ENCODE peak calls at places on chromosomes 5 and 9, in eight cellular contexts. A, X, Y, I, B, V, C and Q are unnamed samples.

GRCh38 chr9:108663381-108663876 is 192.4 kb downstream of the ACTL7B start:
- DNase-seq in A (no peak), X (no peak), Y (no peak), I (peak), B (no peak), V (no peak), C (no peak), Q (no peak)

GRCh38 chr5:75434107-75434506 is 77.3 kb downstream of the CERT1 start:
- DNase-seq in A (no peak), X (no peak), Y (no peak), I (peak), B (no peak), V (no peak), C (peak), Q (no peak)

GRCh38 chr5:87266914-87267573 is 639 bp upstream of the RASA1 start:
- DNase-seq in A (no peak), X (no peak), Y (no peak), I (no peak), B (no peak), V (no peak), C (no peak), Q (no peak)

GRCh38 chr5:127910307-127910956 is 173.1 kb upstream of the SLC12A2 start:
- DNase-seq in A (no peak), X (no peak), Y (no peak), I (no peak), B (no peak), V (no peak), C (no peak), Q (no peak)

GRCh38 chr5:135315394-135315793 is 83.6 kb downstream of the MACROH2A1 start:
- DNase-seq in A (no peak), X (no peak), Y (no peak), I (no peak), B (no peak), V (no peak), C (no peak), Q (no peak)

GRCh38 chr5:169803077-169803981 is 166.3 kb downstream of the DOCK2 start:
- DNase-seq in A (no peak), X (no peak), Y (no peak), I (peak), B (peak), V (peak), C (peak), Q (no peak)

GRCh38 chr5:158727771-158728311 is 371.9 kb downstream of the EBF1 start:
- DNase-seq in A (no peak), X (no peak), Y (no peak), I (no peak), B (no peak), V (no peak), C (no peak), Q (peak)

GRCh38 chr9:83444110-83444509 is 94.1 kb downstream of the FRMD3 start:
- DNase-seq in A (no peak), X (no peak), Y (no peak), I (no peak), B (no peak), V (no peak), C (no peak), Q (no peak)

GRCh38 chr9:7273575-7273974 is 515.8 kb downstream of the KDM4C start:
- DNase-seq in A (no peak), X (no peak), Y (peak), I (no peak), B (peak), V (peak), C (no peak), Q (peak)

GRCh38 chr5:153523831-153524230 is 33.4 kb downstream of the GRIA1 start:
- DNase-seq in A (no peak), X (no peak), Y (no peak), I (peak), B (peak), V (no peak), C (no peak), Q (no peak)

GRCh38 chr9:136623016-136623848 is 39.5 kb upstream of the EGFL7 start:
- DNase-seq in A (no peak), X (no peak), Y (no peak), I (no peak), B (no peak), V (no peak), C (no peak), Q (no peak)

GRCh38 chr5:68266457-68266856 is 50.9 kb downstream of the PIK3R1 start:
- DNase-seq in A (no peak), X (no peak), Y (no peak), I (no peak), B (no peak), V (no peak), C (no peak), Q (no peak)

GRCh38 chr9:134734270-134734669 is 92.7 kb downstream of the COL5A1 start:
- DNase-seq in A (no peak), X (no peak), Y (no peak), I (peak), B (peak), V (peak), C (no peak), Q (no peak)

GRCh38 chr5:37838152-37838932 is 1.5 kb downstream of the GDNF start:
- DNase-seq in A (peak), X (no peak), Y (peak), I (no peak), B (no peak), V (peak), C (no peak), Q (peak)

GRCh38 chr9:99027414-99027813 is 77.5 kb upstream of the TGFBR1 start:
- DNase-seq in A (no peak), X (no peak), Y (no peak), I (no peak), B (no peak), V (no peak), C (no peak), Q (no peak)

GRCh38 chr5:9284781-9285307 is 261.0 kb downstream of the SEMA5A start:
- DNase-seq in A (no peak), X (no peak), Y (no peak), I (no peak), B (peak), V (no peak), C (peak), Q (no peak)

GRCh38 chr5:200985-201384 is 9.7 kb downstream of the LRRC14B start:
- DNase-seq in A (no peak), X (no peak), Y (no peak), I (no peak), B (no peak), V (no peak), C (no peak), Q (no peak)

GRCh38 chr5:89989831-89990230 is 419.7 kb downstream of the CETN3 start:
- DNase-seq in A (no peak), X (no peak), Y (no peak), I (no peak), B (no peak), V (no peak), C (no peak), Q (no peak)

GRCh38 chr9:34637356-34638137 is at the start of gene SIGMAR1:
- DNase-seq in A (peak), X (peak), Y (peak), I (peak), B (peak), V (peak), C (peak), Q (peak)

GRCh38 chr5:101253096-101253495 is 350.0 kb upstream of the ST8SIA4 start:
- DNase-seq in A (no peak), X (no peak), Y (no peak), I (no peak), B (no peak), V (no peak), C (no peak), Q (no peak)

GRCh38 chr5:87190041-87190440 is 77.6 kb upstream of the RASA1 start:
- DNase-seq in A (no peak), X (no peak), Y (no peak), I (no peak), B (no peak), V (no peak), C (no peak), Q (no peak)

GRCh38 chr5:154461531-154461930 is 15.7 kb downstream of the SAP30L start:
- DNase-seq in A (no peak), X (no peak), Y (no peak), I (no peak), B (no peak), V (peak), C (no peak), Q (no peak)

GRCh38 chr9:98087420-98088354 is 31.2 kb downstream of the NANS start:
- DNase-seq in A (peak), X (peak), Y (peak), I (peak), B (no peak), V (no peak), C (no peak), Q (peak)

GRCh38 chr5:68618501-68618900 is 402.9 kb downstream of the PIK3R1 start:
- DNase-seq in A (no peak), X (no peak), Y (no peak), I (no peak), B (no peak), V (no peak), C (no peak), Q (no peak)

GRCh38 chr9:126862461-126862830 is 2.0 kb downstream of the ZBTB34 start:
- DNase-seq in A (no peak), X (no peak), Y (no peak), I (no peak), B (no peak), V (no peak), C (no peak), Q (no peak)

GRCh38 chr5:2007437-2007905 is 124.7 kb upstream of the IRX4 start:
- DNase-seq in A (no peak), X (no peak), Y (no peak), I (no peak), B (no peak), V (no peak), C (no peak), Q (no peak)

GRCh38 chr9:87567047-87567446 is 69.4 kb downstream of the DAPK1 start:
- DNase-seq in A (no peak), X (peak), Y (no peak), I (no peak), B (no peak), V (no peak), C (no peak), Q (no peak)

GRCh38 chr9:35798658-35799366 is 7.4 kb downstream of the NPR2 start:
- DNase-seq in A (no peak), X (no peak), Y (no peak), I (peak), B (peak), V (peak), C (no peak), Q (no peak)

GRCh38 chr5:1526151-1526631 is 2.4 kb upstream of the LPCAT1 start:
- DNase-seq in A (no peak), X (peak), Y (no peak), I (no peak), B (no peak), V (no peak), C (no peak), Q (no peak)

GRCh38 chr5:38582662-38583061 is 26.2 kb upstream of the LIFR start:
- DNase-seq in A (no peak), X (no peak), Y (no peak), I (no peak), B (no peak), V (no peak), C (no peak), Q (no peak)

GRCh38 chr9:36317766-36318165 is 59.5 kb upstream of the GNE start:
- DNase-seq in A (no peak), X (peak), Y (no peak), I (no peak), B (no peak), V (peak), C (no peak), Q (no peak)

GRCh38 chr9:121296213-121297127 is 28.5 kb downstream of the GSN start:
- DNase-seq in A (no peak), X (no peak), Y (no peak), I (no peak), B (no peak), V (no peak), C (no peak), Q (no peak)

GRCh38 chr5:179228341-179229121 is 116.7 kb downstream of the ADAMTS2 start:
- DNase-seq in A (no peak), X (no peak), Y (peak), I (no peak), B (no peak), V (no peak), C (no peak), Q (no peak)

GRCh38 chr5:108238936-108239887 is 142.7 kb downstream of the FBXL17 start:
- DNase-seq in A (no peak), X (no peak), Y (no peak), I (peak), B (no peak), V (no peak), C (no peak), Q (no peak)

GRCh38 chr5:135560858-135561257 is 17.9 kb downstream of the CXCL14 start:
- DNase-seq in A (peak), X (peak), Y (peak), I (peak), B (peak), V (peak), C (peak), Q (peak)

GRCh38 chr5:128613757-128614156 is 75.7 kb upstream of the FBN2 start:
- DNase-seq in A (no peak), X (no peak), Y (no peak), I (peak), B (peak), V (no peak), C (no peak), Q (no peak)

GRCh38 chr5:96342581-96342980 is 90.5 kb downstream of the PCSK1 start:
- DNase-seq in A (no peak), X (no peak), Y (no peak), I (no peak), B (no peak), V (no peak), C (no peak), Q (no peak)

GRCh38 chr9:129137292-129138143 is 26.3 kb downstream of the PTPA start:
- DNase-seq in A (no peak), X (no peak), Y (no peak), I (no peak), B (no peak), V (no peak), C (no peak), Q (no peak)

DNA sequence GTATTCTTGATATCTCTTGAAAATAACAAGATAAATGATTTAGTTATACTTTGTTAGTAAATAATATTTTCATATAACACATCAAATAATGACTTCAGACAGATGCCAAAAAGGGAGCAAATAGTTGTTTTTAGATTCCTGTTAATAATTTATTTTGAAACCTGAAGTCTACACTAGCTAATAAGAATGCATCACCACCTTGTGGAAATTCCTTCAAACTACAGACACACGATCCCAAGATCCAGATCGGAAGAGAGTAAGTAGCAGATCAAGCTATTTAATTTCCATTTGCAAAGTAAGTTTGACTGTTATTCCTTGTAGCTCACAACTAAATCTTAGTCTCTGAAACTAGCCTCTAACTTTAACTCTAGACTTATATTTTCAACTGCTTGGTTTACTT is 35.5 kb upstream of the ISL1 start:
- DNase-seq in A (no peak), X (no peak), Y (no peak), I (no peak), B (no peak), V (peak), C (no peak), Q (no peak)
- TF ChIP-seq CTCF in A (peak), X (peak), Y (no peak), I (no peak), B (peak), V (no peak), C (no peak), Q (peak)

DNA sequence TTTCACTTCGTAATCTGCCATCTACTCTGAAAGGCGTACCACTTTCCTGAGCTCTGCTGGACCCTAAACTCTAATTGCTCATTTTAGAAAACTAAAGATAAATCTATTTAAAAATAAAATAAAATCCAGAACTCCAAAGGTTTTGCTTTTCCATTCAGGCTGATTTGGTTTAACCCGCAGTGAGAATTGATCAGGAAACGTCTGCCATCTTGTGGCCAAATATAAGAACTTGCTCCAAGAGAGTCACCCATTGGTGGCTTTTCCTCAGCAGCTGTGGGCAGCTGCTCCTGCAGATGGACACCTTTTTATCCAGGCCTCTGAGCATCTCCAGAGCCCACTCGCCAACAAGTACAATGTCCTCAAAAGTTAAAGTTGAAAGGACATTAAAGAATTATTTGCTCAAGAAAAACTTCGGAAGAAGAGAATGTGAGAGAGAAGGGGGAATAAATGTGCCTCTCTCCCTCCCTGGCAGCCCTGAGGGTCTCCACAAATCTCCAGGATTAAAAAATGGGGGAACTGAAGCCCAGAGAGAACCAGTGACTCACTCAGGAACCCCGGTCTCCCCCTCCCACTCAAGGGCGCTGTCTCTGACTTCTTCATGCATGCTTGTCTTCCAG is 4.1 kb downstream of the SAXO1 start:
- DNase-seq in A (peak), X (peak), Y (peak), I (peak), B (peak), V (peak), C (peak), Q (peak)
- TF ChIP-seq CTCF in A (peak), X (peak), Y (peak), I (peak), B (peak), V (peak), C (peak), Q (peak)

GRCh38 chr5:81786509-81786908 is 35.6 kb upstream of the SSBP2 start:
- DNase-seq in A (no peak), X (no peak), Y (no peak), I (no peak), B (no peak), V (no peak), C (no peak), Q (no peak)

GRCh38 chr5:81787843-81788242 is 36.9 kb upstream of the SSBP2 start:
- DNase-seq in A (peak), X (peak), Y (no peak), I (peak), B (peak), V (peak), C (peak), Q (no peak)

GRCh38 chr5:81782811-81783210 is 31.9 kb upstream of the SSBP2 start:
- DNase-seq in A (no peak), X (no peak), Y (no peak), I (no peak), B (no peak), V (no peak), C (no peak), Q (no peak)

GRCh38 chr5:81783401-81783800 is 32.5 kb upstream of the SSBP2 start:
- DNase-seq in A (no peak), X (no peak), Y (no peak), I (no peak), B (no peak), V (no peak), C (no peak), Q (no peak)

DNA sequence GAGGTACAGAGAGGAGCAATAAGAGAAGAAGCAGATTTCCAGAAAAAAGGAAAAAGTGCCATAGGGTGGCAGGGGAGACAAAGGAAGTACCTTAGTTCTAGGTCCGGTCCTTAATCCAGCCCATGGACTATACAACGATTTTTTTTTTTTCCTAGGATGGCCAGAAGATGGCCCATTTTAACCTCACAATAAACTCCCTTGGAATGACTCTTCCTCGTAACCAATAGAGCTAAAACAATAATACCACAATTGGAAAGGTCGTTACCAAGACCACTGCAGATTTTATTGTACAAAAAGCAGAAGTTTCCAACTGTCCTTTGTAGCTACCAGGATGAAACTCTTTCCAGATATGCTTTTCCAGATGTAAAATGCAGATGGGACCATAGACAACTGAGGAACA is 34.4 kb upstream of the SSBP2 start:
- DNase-seq in A (no peak), X (no peak), Y (no peak), I (no peak), B (no peak), V (no peak), C (no peak), Q (no peak)
- TF ChIP-seq CTCF in A (no peak), X (no peak), Y (no peak), I (no peak), B (no peak), V (no peak), C (no peak), Q (no peak)

DNA sequence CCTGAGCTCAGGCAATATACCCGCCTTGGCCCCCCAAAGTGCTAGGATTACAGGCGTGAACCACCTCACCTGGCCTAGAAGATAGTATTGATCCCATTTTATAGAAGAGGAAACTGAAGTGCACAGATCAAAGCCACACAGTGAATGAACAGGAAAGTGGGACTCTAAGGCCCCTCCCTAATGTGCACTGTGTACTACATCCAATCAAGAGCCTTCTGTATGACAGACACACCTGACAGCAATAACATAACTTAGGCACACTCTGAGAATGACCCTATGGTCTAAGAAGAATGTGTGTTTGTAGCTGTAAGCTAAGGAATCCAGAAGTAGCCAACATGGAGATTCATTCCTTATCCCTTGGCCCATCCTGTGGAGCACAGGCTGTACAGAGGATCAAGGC is 271.2 kb downstream of the SMARCA2 start:
- DNase-seq in A (no peak), X (no peak), Y (no peak), I (no peak), B (no peak), V (no peak), C (no peak), Q (no peak)
- TF ChIP-seq CTCF in A (no peak), X (no peak), Y (no peak), I (no peak), B (no peak), V (no peak), C (no peak), Q (no peak)

GRCh38 chr5:142587354-142587965 is 98.4 kb downstream of the FGF1 start:
- DNase-seq in A (peak), X (peak), Y (peak), I (no peak), B (peak), V (peak), C (no peak), Q (peak)
- TF ChIP-seq CTCF in A (peak), X (peak), Y (peak), I (peak), B (peak), V (peak), C (peak), Q (peak)

GRCh38 chr5:177507165-177507564 is 2.5 kb downstream of the DOK3 start:
- DNase-seq in A (no peak), X (no peak), Y (no peak), I (no peak), B (no peak), V (peak), C (no peak), Q (no peak)
- TF ChIP-seq CTCF in A (peak), X (no peak), Y (no peak), I (peak), B (peak), V (peak), C (peak), Q (peak)